ENCODE peak calls at places on chromosome 2, in seven cellular contexts. B is K562, S is HepG2, W is GM12891, Y is GM12878, C is SK-N-SH, J is H1. A is an unnamed sample.

GRCh38 chr2:72576861-72577260 is 249.0 kb downstream of the EXOC6B start:
- DNase-seq in W (no peak), Y (no peak), S (no peak), J (no peak), C (no peak), B (no peak), A (no peak)

GRCh38 chr2:230330725-230331124 is 3.7 kb downstream of the SP140L start:
- DNase-seq in C (no peak), Y (no peak), J (no peak), B (peak), S (no peak), W (no peak), A (no peak)

GRCh38 chr2:55718165-55719008 is 24.7 kb upstream of the PNPT1 start:
- DNase-seq in W (no peak), S (peak), J (peak), B (peak), C (peak), Y (peak), A (no peak)

GRCh38 chr2:237614151-237614720 is 13.2 kb upstream of the LRRFIP1 start:
- DNase-seq in Y (no peak), S (peak), J (no peak), C (no peak), W (no peak), B (no peak), A (no peak)

GRCh38 chr2:235005023-235005422 is 53.2 kb downstream of the SH3BP4 start:
- DNase-seq in S (peak), J (no peak), W (no peak), B (no peak), C (no peak), Y (no peak), A (no peak)

GRCh38 chr2:70676301-70677035 is 91.5 kb downstream of the ADD2 start:
- DNase-seq in J (no peak), Y (no peak), C (no peak), B (no peak), W (no peak), S (no peak), A (no peak)

GRCh38 chr2:227388537-227389011 is 825 bp upstream of the SCYGR1 start:
- DNase-seq in Y (no peak), B (no peak), J (no peak), C (no peak), W (no peak), S (no peak), A (no peak)

GRCh38 chr2:3493610-3493997 is 25.7 kb downstream of the ADI1 start:
- DNase-seq in B (peak), C (peak), J (no peak), Y (no peak), W (no peak), S (peak), A (no peak)

GRCh38 chr2:109279243-109279860 is 150.3 kb downstream of the SH3RF3 start:
- DNase-seq in Y (no peak), S (no peak), B (no peak), J (no peak), W (no peak), C (no peak), A (no peak)

GRCh38 chr2:86238354-86238753 is 39.1 kb downstream of the MRPL35 start:
- DNase-seq in J (no peak), B (no peak), S (no peak), C (no peak), W (peak), Y (peak), A (peak)

GRCh38 chr2:109242654-109243331 is 113.8 kb downstream of the SH3RF3 start:
- DNase-seq in S (no peak), C (no peak), Y (no peak), W (no peak), J (no peak), B (no peak), A (no peak)

GRCh38 chr2:142065156-142065555 is 65.7 kb downstream of the LRP1B start:
- DNase-seq in C (no peak), Y (no peak), W (no peak), S (no peak), B (no peak), J (no peak), A (no peak)

GRCh38 chr2:188369365-188369764 is 77.7 kb downstream of the GULP1 start:
- DNase-seq in J (no peak), C (peak), B (peak), Y (no peak), W (peak), S (peak), A (no peak)

GRCh38 chr2:60386436-60386835 is 167.0 kb downstream of the BCL11A start:
- DNase-seq in Y (no peak), B (no peak), S (no peak), W (no peak), J (no peak), C (no peak), A (no peak)

GRCh38 chr2:235026137-235026536 is 74.3 kb downstream of the SH3BP4 start:
- DNase-seq in S (peak), J (no peak), B (no peak), Y (no peak), C (no peak), W (no peak), A (no peak)

GRCh38 chr2:64634338-64635267 is 19.1 kb downstream of the SERTAD2 start:
- DNase-seq in B (no peak), S (no peak), J (no peak), C (no peak), Y (no peak), W (no peak), A (no peak)

GRCh38 chr2:128280901-128281321 is 37.8 kb downstream of the HS6ST1 start:
- DNase-seq in Y (no peak), S (no peak), J (no peak), C (no peak), W (no peak), B (no peak), A (no peak)

GRCh38 chr2:126979604-126980003 is 80.9 kb downstream of the TEX51 start:
- DNase-seq in W (no peak), Y (no peak), S (no peak), B (no peak), C (no peak), J (no peak), A (no peak)

GRCh38 chr2:96867756-96868554 is 1.9 kb downstream of the SEMA4C start:
- DNase-seq in Y (no peak), J (no peak), S (no peak), C (no peak), W (no peak), B (no peak), A (no peak)

GRCh38 chr2:96868555-96869280 is 1.2 kb downstream of the SEMA4C start:
- DNase-seq in S (peak), B (peak), Y (peak), J (peak), W (peak), C (peak), A (peak)

GRCh38 chr2:96870631-96871255 is 863 bp upstream of the SEMA4C start:
- DNase-seq in S (no peak), C (no peak), J (no peak), W (no peak), Y (no peak), B (peak), A (no peak)

GRCh38 chr2:96869824-96870630 is at the start of gene SEMA4C:
- DNase-seq in Y (no peak), C (peak), S (no peak), B (peak), J (peak), W (peak), A (no peak)

DNA sequence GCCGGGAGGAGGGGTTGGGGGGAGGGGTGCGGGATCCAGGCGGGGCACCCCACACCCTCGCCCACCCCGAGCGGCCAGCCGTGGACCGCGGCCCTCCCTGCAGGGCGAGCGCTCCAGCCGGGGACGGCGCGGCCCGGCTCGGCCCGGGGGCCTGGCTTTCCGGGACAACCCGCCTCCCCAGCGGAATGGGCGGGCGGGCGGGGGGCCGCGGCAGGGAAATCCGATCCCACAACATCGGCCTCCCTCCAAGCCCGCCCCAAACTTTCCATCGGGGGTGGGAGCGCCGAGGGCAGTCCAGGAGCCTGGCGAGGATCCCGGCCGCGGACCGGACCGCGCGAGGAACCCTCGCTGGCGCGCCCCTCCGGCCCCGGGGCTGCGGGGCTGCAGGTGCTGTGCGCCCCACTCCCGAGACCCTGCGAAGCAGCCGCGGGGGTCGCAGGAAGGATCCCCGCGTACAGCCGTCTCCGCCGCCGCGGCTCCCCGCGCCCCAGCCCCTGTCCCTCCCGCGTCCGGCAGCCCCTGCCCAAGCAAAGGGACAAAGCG is 528 bp downstream of the SEMA4C start:
- DNase-seq in Y (no peak), W (no peak), B (peak), J (peak), C (peak), S (peak), A (no peak)
- TF ChIP-seq POLR2AphosphoS5 in Y (no peak), W (no peak), B (no peak), J (no peak), C (no peak), S (no peak), A (no peak)

GRCh38 chr2:37378411-37378810 is 34.0 kb downstream of the QPCT start:
- DNase-seq in S (peak), B (no peak), C (no peak), Y (no peak), J (peak), W (no peak), A (no peak)

GRCh38 chr2:37377187-37377532 is 32.7 kb downstream of the QPCT start:
- DNase-seq in S (no peak), B (no peak), W (no peak), J (peak), C (no peak), Y (peak), A (no peak)

GRCh38 chr2:37379881-37380296 is 35.5 kb downstream of the QPCT start:
- DNase-seq in B (no peak), C (no peak), W (no peak), S (peak), J (no peak), Y (no peak), A (no peak)

GRCh38 chr2:37375721-37376399 is 31.4 kb downstream of the QPCT start:
- DNase-seq in J (peak), B (no peak), C (no peak), Y (no peak), W (no peak), S (no peak), A (no peak)

DNA sequence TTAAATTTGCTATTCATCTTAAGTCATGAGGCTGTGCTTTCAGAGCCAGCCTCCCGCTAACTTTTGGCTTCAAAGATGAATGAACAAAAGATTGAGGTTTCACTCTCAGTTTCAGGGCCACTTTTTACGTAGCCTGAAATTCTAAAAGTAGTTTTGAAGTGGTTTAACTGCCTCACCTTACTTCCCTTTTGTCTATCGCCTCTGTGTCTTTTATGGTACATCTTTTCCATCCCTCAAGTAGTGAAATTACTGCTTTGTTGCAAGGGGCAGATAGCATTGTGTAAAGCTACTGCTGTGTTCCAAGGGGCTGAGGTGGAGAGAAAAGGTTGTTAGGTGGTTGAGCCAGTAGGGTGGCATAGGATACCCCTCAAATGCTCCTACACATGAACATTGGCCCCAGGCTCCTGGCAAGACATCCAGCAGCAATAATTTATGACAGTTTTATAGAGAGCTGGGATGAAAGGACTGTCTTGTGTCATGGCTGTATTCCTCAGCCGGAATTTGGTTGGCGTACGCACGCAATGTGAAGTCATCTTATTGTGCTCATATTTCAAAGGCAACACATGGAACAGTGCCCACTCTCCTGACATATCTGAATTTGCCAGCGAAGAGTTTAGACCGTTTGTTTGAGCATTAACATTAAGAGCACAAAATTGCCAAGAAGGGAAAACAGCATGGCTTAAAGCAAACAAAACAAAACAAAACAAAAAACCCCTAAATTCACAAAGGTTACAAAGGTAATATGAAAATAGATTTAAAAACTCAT is 32.2 kb downstream of the QPCT start:
- DNase-seq in B (no peak), Y (peak), W (no peak), S (no peak), C (no peak), J (peak), A (peak)
- TF ChIP-seq TAF1 in B (no peak), Y (no peak), W (no peak), S (no peak), C (no peak), J (no peak), A (no peak)

DNA sequence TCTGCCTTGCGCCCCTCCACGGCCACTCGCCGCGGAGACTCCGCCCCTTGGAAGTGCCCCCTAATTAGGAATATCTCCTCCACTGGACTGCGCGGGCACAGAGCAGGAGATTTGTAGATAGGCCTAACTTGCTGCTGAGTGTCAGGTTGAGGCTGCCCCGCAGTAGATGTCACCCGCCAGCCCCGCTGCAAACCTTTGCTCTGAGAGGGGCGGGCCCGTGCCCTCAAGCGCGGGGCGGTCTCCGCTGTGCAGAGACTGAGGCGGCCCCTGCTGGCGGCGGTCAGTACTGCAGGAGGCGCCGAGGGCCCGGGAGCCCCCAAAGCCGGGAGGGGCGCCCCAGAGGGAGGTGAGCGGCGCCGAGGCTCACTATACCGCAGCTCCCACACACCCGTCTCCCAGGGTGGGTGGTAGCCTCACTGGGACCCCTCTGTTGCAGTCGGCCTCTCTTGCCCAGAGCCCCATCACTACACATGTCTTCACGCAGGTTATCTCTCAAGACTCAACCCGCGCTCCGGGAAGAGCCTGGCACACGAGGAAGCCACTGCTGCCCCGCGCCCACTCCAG is 2.9 kb upstream of the NEURL3 start:
- DNase-seq in C (peak), Y (no peak), J (peak), B (peak), S (peak), W (peak), A (peak)
- TF ChIP-seq POLR2AphosphoS5 in C (no peak), Y (no peak), J (no peak), B (no peak), S (no peak), W (no peak), A (no peak)

GRCh38 chr2:28663359-28663758 is 88.3 kb upstream of the PPP1CB start:
- DNase-seq in C (no peak), J (no peak), W (no peak), S (peak), Y (no peak), B (no peak), A (no peak)
- TF ChIP-seq TAF1 in C (no peak), J (no peak), W (no peak), S (no peak), Y (no peak), B (no peak), A (no peak)

DNA sequence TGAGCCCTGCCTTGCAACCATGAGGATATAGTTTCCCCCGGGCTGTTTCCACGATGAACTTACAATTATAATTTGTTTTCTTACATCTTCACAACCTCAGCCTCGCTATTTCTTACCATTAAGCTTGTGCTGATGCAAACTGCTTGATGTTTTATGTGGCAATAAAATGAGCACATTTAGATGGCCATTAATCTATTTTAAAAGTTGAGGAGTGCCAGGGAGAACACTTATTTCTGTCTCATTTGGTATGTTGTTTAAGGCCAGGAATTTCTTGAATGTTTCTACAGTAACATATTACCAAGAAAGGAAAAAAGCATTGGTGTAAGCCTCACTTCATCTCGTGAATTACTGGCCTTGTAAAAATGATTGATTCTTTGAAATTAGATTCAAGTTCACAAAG is 214.5 kb upstream of the SLC8A1 start:
- DNase-seq in J (no peak), S (no peak), Y (no peak), C (no peak), W (no peak), B (no peak), A (no peak)
- TF ChIP-seq POLR2AphosphoS5 in J (no peak), S (no peak), Y (no peak), C (no peak), W (no peak), B (no peak), A (no peak)

GRCh38 chr2:69164379-69164778 is 151.4 kb downstream of the ANTXR1 start:
- DNase-seq in C (peak), J (no peak), Y (no peak), B (no peak), W (no peak), S (no peak), A (no peak)

GRCh38 chr2:69165079-69165478 is 152.1 kb downstream of the ANTXR1 start:
- DNase-seq in C (no peak), J (no peak), B (no peak), W (no peak), S (no peak), Y (no peak), A (no peak)

GRCh38 chr2:69162121-69162520 is 149.1 kb downstream of the ANTXR1 start:
- DNase-seq in C (no peak), S (no peak), B (no peak), J (no peak), Y (no peak), W (no peak), A (no peak)

GRCh38 chr2:69163556-69163955 is 150.6 kb downstream of the ANTXR1 start:
- DNase-seq in B (no peak), S (no peak), W (no peak), C (no peak), Y (no peak), J (no peak), A (no peak)

GRCh38 chr2:69163109-69163508 is 150.1 kb downstream of the ANTXR1 start:
- DNase-seq in J (no peak), Y (peak), B (no peak), C (no peak), S (no peak), W (no peak), A (no peak)
- TF ChIP-seq TAF1 in J (no peak), Y (no peak), B (no peak), C (no peak), S (no peak), W (no peak), A (no peak)

DNA sequence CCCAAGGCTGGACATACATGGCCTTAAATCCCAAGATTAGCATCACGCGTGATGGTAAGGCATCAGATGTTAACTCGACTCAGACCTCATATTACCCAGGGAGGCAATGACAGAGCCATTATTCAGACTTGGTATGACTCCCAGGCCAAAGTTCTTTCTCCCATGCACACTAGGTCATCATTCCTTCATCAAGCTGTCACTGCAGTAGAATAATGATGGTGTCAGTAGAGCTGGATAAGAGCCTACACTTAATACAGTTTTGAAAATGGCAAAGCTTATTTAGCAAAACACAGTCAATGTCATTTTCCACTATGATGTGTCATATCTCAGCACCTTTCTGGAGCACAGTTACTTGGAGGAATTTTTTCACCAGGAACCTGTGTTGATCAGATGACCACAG is 663.3 kb downstream of the SUCLG1 start:
- DNase-seq in Y (no peak), S (no peak), B (no peak), W (no peak), J (no peak), C (no peak), A (no peak)
- TF ChIP-seq POLR2AphosphoS5 in Y (no peak), S (no peak), B (no peak), W (no peak), J (no peak), C (no peak), A (no peak)

DNA sequence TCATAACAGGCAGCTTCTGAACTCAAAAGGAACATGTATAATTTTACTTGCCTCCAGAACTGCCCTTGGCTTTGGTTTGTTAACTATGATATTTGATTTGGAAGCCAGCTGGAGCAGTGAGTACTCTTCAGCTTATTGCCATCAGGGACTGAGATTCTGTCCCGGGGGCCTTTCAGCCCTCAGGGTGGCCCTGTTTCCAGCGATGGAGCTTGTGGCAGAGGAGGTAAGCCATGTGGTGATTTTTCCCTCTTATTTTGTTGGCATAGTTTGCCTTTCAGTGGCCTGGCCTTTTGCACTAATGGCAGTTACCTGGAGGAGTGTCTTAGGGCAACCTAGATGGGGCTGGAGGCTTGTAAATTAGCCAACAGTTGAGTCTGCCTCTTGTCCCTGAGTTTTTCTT is 1955.0 kb upstream of the LRRTM1 start:
- DNase-seq in B (no peak), Y (no peak), S (no peak), J (no peak), W (no peak), C (no peak), A (no peak)
- TF ChIP-seq TAF1 in B (no peak), Y (no peak), S (no peak), J (no peak), W (no peak), C (no peak), A (no peak)

A was measured in GM12892.